ENCODE peak calls at places on chromosome 14, in ten cellular contexts. T is hypothalamus, M is globus pallidus, V is psoas muscle, L is COR-L47, Y is hepatocyte, S is nephron progenitor cell, B is amygdala, Z is BE2C, G is cerebellar nuclear complex. X is an unnamed sample.

GRCh38 chr14:105419055-105419304 is 647 bp upstream of the MTA1 start:
- DNase-seq in T (no peak), M (no peak), V (no peak), L (no peak), Y (no peak), S (no peak), B (no peak), Z (no peak), G (no peak), X (no peak)

GRCh38 chr14:32087173-32087861 is 10.2 kb downstream of the ARHGAP5 start:
- DNase-seq in T (no peak), M (no peak), V (no peak), L (peak), Y (peak), S (no peak), B (no peak), Z (no peak), G (no peak), X (no peak)

GRCh38 chr14:92459479-92460421 is 53.8 kb upstream of the RIN3 start:
- DNase-seq in T (no peak), M (no peak), V (no peak), L (peak), Y (peak), S (no peak), B (no peak), Z (no peak), G (no peak), X (no peak)

GRCh38 chr14:29566194-29566593 is 361.5 kb downstream of the PRKD1 start:
- DNase-seq in T (no peak), M (no peak), V (no peak), L (no peak), Y (no peak), S (no peak), B (no peak), Z (no peak), G (no peak), X (no peak)

GRCh38 chr14:52348796-52349195 is 34.7 kb downstream of the PTGER2 start:
- DNase-seq in T (no peak), M (no peak), V (no peak), L (no peak), Y (no peak), S (no peak), B (no peak), Z (no peak), G (no peak), X (no peak)

GRCh38 chr14:96627386-96627785 is 125.2 kb downstream of the PAPOLA start:
- DNase-seq in T (no peak), M (no peak), V (no peak), L (no peak), Y (no peak), S (no peak), B (no peak), Z (no peak), G (no peak), X (peak)

GRCh38 chr14:49982082-49982481 is 89.2 kb downstream of the ARF6 start:
- DNase-seq in T (no peak), M (no peak), V (no peak), L (no peak), Y (no peak), S (no peak), B (no peak), Z (no peak), G (no peak), X (no peak)

GRCh38 chr14:105074601-105075053 is 9.4 kb upstream of the GPR132 start:
- DNase-seq in T (no peak), M (no peak), V (no peak), L (peak), Y (peak), S (no peak), B (no peak), Z (no peak), G (no peak), X (no peak)

GRCh38 chr14:62957562-62957961 is 87.7 kb downstream of the KCNH5 start:
- DNase-seq in T (no peak), M (no peak), V (no peak), L (no peak), Y (peak), S (no peak), B (no peak), Z (peak), G (no peak), X (no peak)

GRCh38 chr14:40394634-40395340 is 962.6 kb upstream of the FBXO33 start:
- DNase-seq in T (no peak), M (no peak), V (no peak), L (no peak), Y (no peak), S (no peak), B (no peak), Z (no peak), G (no peak), X (no peak)